ENCODE peak calls at places on chromosome 4, in six cellular contexts. D, V, E, S, G and T are unnamed samples.

GRCh38 chr4:147019061-147019460 is 73.4 kb upstream of the TTC29 start:
- DNase-seq in D (peak), V (peak), E (peak), S (no peak), G (no peak), T (peak)

GRCh38 chr4:106698621-106699195 is 330.1 kb upstream of the GIMD1 start:
- DNase-seq in D (no peak), V (no peak), E (no peak), S (no peak), G (no peak), T (no peak)

GRCh38 chr4:16772366-16772850 is 126.0 kb downstream of the LDB2 start:
- DNase-seq in D (no peak), V (no peak), E (no peak), S (no peak), G (no peak), T (no peak)

GRCh38 chr4:73862357-73862756 is 6.8 kb upstream of the CXCL1 start:
- DNase-seq in D (no peak), V (no peak), E (no peak), S (no peak), G (no peak), T (no peak)

GRCh38 chr4:12679217-12679616 is 804.9 kb downstream of the RAB28 start:
- DNase-seq in D (no peak), V (peak), E (no peak), S (no peak), G (no peak), T (peak)

GRCh38 chr4:184385705-184386141 is 88.6 kb downstream of the IRF2 start:
- DNase-seq in D (no peak), V (no peak), E (no peak), S (no peak), G (no peak), T (no peak)

GRCh38 chr4:130524057-130524456 is 1428.1 kb downstream of the C4orf33 start:
- DNase-seq in D (no peak), V (peak), E (no peak), S (no peak), G (no peak), T (no peak)

GRCh38 chr4:105989411-105990242 is 94.4 kb downstream of the NPNT start:
- DNase-seq in D (no peak), V (no peak), E (no peak), S (no peak), G (no peak), T (no peak)

GRCh38 chr4:11421116-11421515 is 7.6 kb downstream of the HS3ST1 start:
- DNase-seq in D (no peak), V (no peak), E (no peak), S (no peak), G (no peak), T (no peak)

GRCh38 chr4:2662598-2662997 is 93.5 kb downstream of the TNIP2 start:
- DNase-seq in D (no peak), V (no peak), E (no peak), S (no peak), G (no peak), T (no peak)

GRCh38 chr4:21845663-21846062 is 102.9 kb downstream of the KCNIP4 start:
- DNase-seq in D (no peak), V (no peak), E (no peak), S (no peak), G (no peak), T (no peak)

GRCh38 chr4:10020871-10021676 is at the start of gene SLC2A9:
- DNase-seq in D (peak), V (no peak), E (no peak), S (no peak), G (no peak), T (no peak)

GRCh38 chr4:54014761-54015160 is 49.6 kb downstream of the CHIC2 start:
- DNase-seq in D (no peak), V (peak), E (no peak), S (no peak), G (no peak), T (no peak)

GRCh38 chr4:140633154-140633553 is 64.4 kb upstream of the UCP1 start:
- DNase-seq in D (no peak), V (no peak), E (no peak), S (no peak), G (no peak), T (no peak)

GRCh38 chr4:129014566-129015509 is 78.5 kb downstream of the SCLT1 start:
- DNase-seq in D (peak), V (no peak), E (no peak), S (no peak), G (no peak), T (no peak)

GRCh38 chr4:8796096-8796495 is 75.5 kb downstream of the HMX1 start:
- DNase-seq in D (no peak), V (no peak), E (no peak), S (no peak), G (no peak), T (no peak)

GRCh38 chr4:123106741-123107140 is 184.3 kb upstream of the NUDT6 start:
- DNase-seq in D (peak), V (no peak), E (no peak), S (peak), G (no peak), T (no peak)

GRCh38 chr4:123104275-123104674 is 181.9 kb upstream of the NUDT6 start:
- DNase-seq in D (no peak), V (no peak), E (no peak), S (no peak), G (no peak), T (no peak)

GRCh38 chr4:123107444-123108252 is 185.3 kb upstream of the NUDT6 start:
- DNase-seq in D (peak), V (no peak), E (no peak), S (peak), G (no peak), T (no peak)

GRCh38 chr4:123102897-123103489 is 180.6 kb upstream of the NUDT6 start:
- DNase-seq in D (no peak), V (peak), E (no peak), S (no peak), G (no peak), T (peak)
- TF ChIP-seq CTCF in D (peak), V (peak), E (peak), S (peak), G (peak), T (peak)

GRCh38 chr4:162535121-162535520 is 371.3 kb upstream of the FSTL5 start:
- DNase-seq in D (no peak), V (no peak), E (no peak), S (no peak), G (no peak), T (no peak)
- TF ChIP-seq CTCF in D (no peak), V (peak), E (no peak), S (no peak), G (no peak), T (no peak)

DNA sequence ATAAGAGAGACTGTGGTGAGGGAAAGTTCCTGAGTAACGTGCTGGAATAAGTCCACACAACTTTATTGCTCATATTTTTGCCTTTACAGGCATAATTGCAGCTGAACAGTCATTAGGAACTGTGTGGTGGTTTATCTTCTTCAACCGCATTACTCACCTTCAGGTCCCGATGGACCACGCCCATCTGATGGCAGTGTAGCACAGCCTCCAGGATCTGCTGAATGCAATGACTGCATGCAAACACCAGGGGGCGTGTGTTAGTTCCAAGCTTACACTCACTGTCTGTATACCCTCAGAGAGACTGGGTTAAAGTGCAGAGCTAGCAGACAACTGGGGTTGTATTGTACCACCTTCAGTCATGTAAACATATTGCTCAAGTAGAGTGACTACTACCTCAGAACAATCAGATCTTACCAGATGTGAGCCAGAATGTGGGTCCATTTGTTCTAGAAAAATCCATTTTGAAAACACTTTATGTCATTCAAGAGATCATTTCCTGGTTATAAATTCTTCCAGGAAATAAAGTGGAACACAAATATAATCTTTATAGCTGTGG is 214.0 kb downstream of the CAMK2D start:
- DNase-seq in D (peak), V (peak), E (peak), S (peak), G (peak), T (peak)
- TF ChIP-seq CTCF in D (peak), V (peak), E (peak), S (peak), G (peak), T (peak)

GRCh38 chr4:56686537-56687231 is 5.6 kb upstream of the HOPX start:
- DNase-seq in D (no peak), V (no peak), E (no peak), S (no peak), G (no peak), T (no peak)

GRCh38 chr4:56681158-56681848 is at the start of gene HOPX:
- DNase-seq in D (no peak), V (no peak), E (peak), S (peak), G (no peak), T (peak)

GRCh38 chr4:56683455-56683854 is 2.4 kb upstream of the HOPX start:
- DNase-seq in D (no peak), V (no peak), E (no peak), S (no peak), G (no peak), T (no peak)

GRCh38 chr4:56681849-56682175 is 716 bp upstream of the HOPX start:
- DNase-seq in D (no peak), V (no peak), E (no peak), S (no peak), G (no peak), T (no peak)

GRCh38 chr4:56684320-56684719 is 3.2 kb upstream of the HOPX start:
- DNase-seq in D (no peak), V (no peak), E (no peak), S (no peak), G (no peak), T (no peak)
- TF ChIP-seq CTCF in D (no peak), V (no peak), E (no peak), S (no peak), G (no peak), T (no peak)